ENCODE peak calls at places on chromosome 11, in four cellular contexts. H is psoas muscle, T is tibial nerve, N is uterus. P is an unnamed sample. For H3K36me3, the result is how much of the 10 kb centered on the place peaks cover.

GRCh38 chr11:72058416-72059034 is 21.8 kb downstream of the NUMA1 start:
- DNase-seq in H (peak), T (no peak), N (no peak), P (no peak)

GRCh38 chr11:94884322-94884721 is 89.0 kb downstream of the CWC15 start:
- DNase-seq in H (no peak), T (no peak), N (no peak), P (no peak)

GRCh38 chr11:73358071-73358470 is 18.1 kb upstream of the RELT start:
- DNase-seq in H (no peak), T (no peak), N (no peak), P (no peak)

GRCh38 chr11:71929491-71929890 is 645 bp downstream of the RNF121 start:
- DNase-seq in H (no peak), T (no peak), N (no peak), P (no peak)

GRCh38 chr11:67301951-67302516 is 1.3 kb upstream of the SSH3 start:
- DNase-seq in H (peak), T (no peak), N (peak), P (peak)

GRCh38 chr11:44944181-44944852 is 6.4 kb downstream of the TP53I11 start:
- DNase-seq in H (peak), T (no peak), N (no peak), P (no peak)

GRCh38 chr11:63903884-63904283 is 13.1 kb downstream of the RCOR2 start:
- DNase-seq in H (no peak), T (no peak), N (no peak), P (no peak)

GRCh38 chr11:59097113-59097708 is 9.8 kb upstream of the FAM111B start:
- DNase-seq in H (peak), T (peak), N (peak), P (peak)

GRCh38 chr11:34267440-34267839 is 90.4 kb downstream of the ABTB2 start:
- DNase-seq in H (no peak), T (no peak), N (no peak), P (no peak)

GRCh38 chr11:30826911-30827310 is 240.8 kb upstream of the MPPED2 start:
- DNase-seq in H (no peak), T (no peak), N (no peak), P (no peak)

GRCh38 chr11:76891285-76891684 is 30.6 kb downstream of the ACER3 start:
- DNase-seq in H (no peak), T (no peak), N (no peak), P (no peak)

GRCh38 chr11:96102664-96103068 is 178.8 kb upstream of the MTMR2 start:
- DNase-seq in H (no peak), T (no peak), N (no peak), P (no peak)

GRCh38 chr11:74948546-74948897 is 369 bp downstream of the XRRA1 start:
- DNase-seq in H (no peak), T (no peak), N (no peak), P (no peak)

GRCh38 chr11:112588252-112588668 is 327.6 kb upstream of the PLET1 start:
- DNase-seq in H (peak), T (peak), N (peak), P (peak)

GRCh38 chr11:74024630-74025029 is 15.7 kb upstream of the UCP3 start:
- DNase-seq in H (peak), T (peak), N (peak), P (peak)

GRCh38 chr11:130858215-130858614 is 58.1 kb downstream of the SNX19 start:
- DNase-seq in H (no peak), T (no peak), N (no peak), P (no peak)

GRCh38 chr11:35166369-35167360 is 27.7 kb downstream of the CD44 start:
- DNase-seq in H (no peak), T (no peak), N (no peak), P (no peak)

GRCh38 chr11:57543601-57544000 is 6.2 kb downstream of the SMTNL1 start:
- DNase-seq in H (no peak), T (no peak), N (no peak), P (no peak)

GRCh38 chr11:129144256-129144655 is 47.9 kb downstream of the ARHGAP32 start:
- DNase-seq in H (no peak), T (no peak), N (no peak), P (no peak)

GRCh38 chr11:133228406-133229330 is 303.6 kb downstream of the OPCML start:
- DNase-seq in H (no peak), T (no peak), N (no peak), P (no peak)

GRCh38 chr11:74009675-74010305 is 905 bp upstream of the UCP3 start:
- DNase-seq in H (no peak), T (no peak), N (no peak), P (no peak)

GRCh38 chr11:68397256-68397655 is 63.3 kb upstream of the PPP6R3 start:
- DNase-seq in H (no peak), T (no peak), N (no peak), P (no peak)

GRCh38 chr11:115324569-115325432 is 179.4 kb downstream of the CADM1 start:
- DNase-seq in H (no peak), T (peak), N (peak), P (no peak)

GRCh38 chr11:75334976-75335375 is 16.5 kb downstream of the ARRB1 start:
- DNase-seq in H (no peak), T (no peak), N (no peak), P (no peak)

GRCh38 chr11:66371627-66372415 is at the start of gene SLC29A2:
- DNase-seq in H (peak), T (no peak), N (no peak), P (peak)

GRCh38 chr11:94948070-94948617 is 25.2 kb downstream of the CWC15 start:
- DNase-seq in H (no peak), T (no peak), N (no peak), P (no peak)

GRCh38 chr11:56819916-56820315 is 71.4 kb upstream of the OR9G4 start:
- DNase-seq in H (no peak), T (no peak), N (no peak), P (no peak)

GRCh38 chr11:1653541-1654387 is 24.2 kb downstream of the KRTAP5-5 start:
- DNase-seq in H (no peak), T (no peak), N (no peak), P (no peak)

GRCh38 chr11:84722583-84723108 is 904.5 kb downstream of the DLG2 start:
- DNase-seq in H (no peak), T (no peak), N (no peak), P (no peak)

GRCh38 chr11:70456921-70457532 is 58.7 kb downstream of the CTTN start:
- DNase-seq in H (no peak), T (no peak), N (no peak), P (no peak)

GRCh38 chr11:116793476-116794096 is 1.9 kb upstream of the APOA5 start:
- DNase-seq in H (no peak), T (no peak), N (no peak), P (no peak)

GRCh38 chr11:115161876-115162275 is 342.3 kb downstream of the CADM1 start:
- DNase-seq in H (no peak), T (no peak), N (no peak), P (no peak)

GRCh38 chr11:19676508-19677379 is 35.9 kb upstream of the NAV2 start:
- DNase-seq in H (no peak), T (no peak), N (peak), P (no peak)

GRCh38 chr11:10329356-10329755 is 24.5 kb downstream of the ADM start:
- DNase-seq in H (no peak), T (no peak), N (no peak), P (no peak)

GRCh38 chr11:85869776-85870175 is 14.6 kb downstream of the CCDC83 start:
- DNase-seq in H (no peak), T (no peak), N (no peak), P (no peak)

GRCh38 chr11:60747359-60747873 is 9.3 kb upstream of the MS4A15 start:
- DNase-seq in H (no peak), T (no peak), N (no peak), P (no peak)
- H3K36me3 ChIP-seq in H (under half), T (under half), N (under half), P (under half)

DNA sequence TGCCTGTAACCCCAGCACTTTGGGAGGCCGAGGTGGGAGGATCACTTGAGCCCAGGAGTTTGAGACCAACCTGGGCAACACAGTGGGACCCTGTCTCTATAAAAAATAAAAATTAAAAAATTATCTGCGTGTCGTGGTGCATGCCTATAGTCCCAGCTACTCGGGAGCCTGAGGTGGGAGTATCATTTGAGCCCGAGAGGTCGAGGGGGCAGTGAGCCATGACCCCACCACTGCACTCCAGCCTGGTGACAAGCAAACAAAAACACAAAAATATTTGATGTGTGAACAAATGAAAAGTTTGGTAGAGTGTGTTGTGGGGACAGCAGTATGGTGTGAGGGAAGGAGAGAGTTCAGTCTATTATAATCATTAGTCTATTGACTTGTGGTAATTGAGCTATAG is 90.8 kb upstream of the PARVA start:
- DNase-seq in H (no peak), T (peak), N (no peak), P (no peak)
- H3K27ac ChIP-seq in H (peak), T (peak), N (peak), P (peak)

GRCh38 chr11:65340226-65340625 is 6.6 kb downstream of the DPF2 start:
- DNase-seq in H (no peak), T (no peak), N (no peak), P (no peak)
- H3K36me3 ChIP-seq in H (under half), T (half or more), N (under half), P (half or more)

GRCh38 chr11:43923327-43924111 is 18.9 kb upstream of the C11orf96 start:
- DNase-seq in H (peak), T (peak), N (peak), P (peak)

GRCh38 chr11:43925063-43925931 is 17.1 kb upstream of the C11orf96 start:
- DNase-seq in H (no peak), T (no peak), N (no peak), P (no peak)

GRCh38 chr11:43922974-43923326 is 19.5 kb upstream of the C11orf96 start:
- DNase-seq in H (no peak), T (no peak), N (peak), P (no peak)

GRCh38 chr11:43925932-43926505 is 16.4 kb upstream of the C11orf96 start:
- DNase-seq in H (peak), T (no peak), N (no peak), P (no peak)

DNA sequence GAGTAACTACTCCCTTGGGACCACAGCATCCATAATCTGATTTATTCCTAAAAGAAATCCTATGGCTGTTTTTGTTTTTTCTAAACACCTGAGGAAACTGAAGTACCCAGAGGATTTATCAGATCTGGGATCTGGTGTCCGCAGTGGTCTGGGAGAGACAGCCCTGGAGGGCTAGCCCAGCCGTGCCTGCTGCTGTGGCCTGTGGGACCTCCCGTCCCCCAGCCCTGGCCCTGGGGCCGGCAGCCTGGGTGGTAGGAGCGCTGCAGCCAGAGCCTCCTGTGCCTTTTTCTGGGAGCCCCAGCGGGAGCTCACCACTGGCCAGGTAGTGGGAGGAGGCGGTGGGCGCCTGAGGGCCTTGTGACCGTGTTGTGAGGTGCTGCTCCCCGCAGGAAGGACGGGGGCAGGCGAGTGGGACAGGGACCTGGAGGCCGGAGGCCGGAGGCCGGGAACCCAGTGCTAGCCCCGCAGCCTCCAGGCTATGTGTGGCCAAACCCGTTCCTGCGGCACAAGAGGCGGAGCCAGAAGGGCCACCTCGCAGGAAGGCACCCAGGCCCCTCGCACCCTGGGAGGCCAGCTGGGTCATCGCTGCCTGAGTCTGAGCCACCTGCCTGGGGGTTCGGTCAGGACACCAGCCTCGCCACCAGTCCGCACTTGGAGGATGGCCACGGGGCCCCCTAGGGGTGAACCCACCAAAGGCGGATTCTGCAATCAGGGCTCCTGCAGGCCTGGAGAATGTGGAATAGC is 18.2 kb upstream of the C11orf96 start:
- DNase-seq in H (peak), T (no peak), N (peak), P (no peak)
- H3K27ac ChIP-seq in H (peak), T (peak), N (peak), P (peak)

GRCh38 chr11:13717331-13717730 is 48.9 kb downstream of the FAR1 start:
- DNase-seq in H (no peak), T (no peak), N (no peak), P (no peak)
- H3K36me3 ChIP-seq in H (under half), T (half or more), N (under half), P (half or more)

DNA sequence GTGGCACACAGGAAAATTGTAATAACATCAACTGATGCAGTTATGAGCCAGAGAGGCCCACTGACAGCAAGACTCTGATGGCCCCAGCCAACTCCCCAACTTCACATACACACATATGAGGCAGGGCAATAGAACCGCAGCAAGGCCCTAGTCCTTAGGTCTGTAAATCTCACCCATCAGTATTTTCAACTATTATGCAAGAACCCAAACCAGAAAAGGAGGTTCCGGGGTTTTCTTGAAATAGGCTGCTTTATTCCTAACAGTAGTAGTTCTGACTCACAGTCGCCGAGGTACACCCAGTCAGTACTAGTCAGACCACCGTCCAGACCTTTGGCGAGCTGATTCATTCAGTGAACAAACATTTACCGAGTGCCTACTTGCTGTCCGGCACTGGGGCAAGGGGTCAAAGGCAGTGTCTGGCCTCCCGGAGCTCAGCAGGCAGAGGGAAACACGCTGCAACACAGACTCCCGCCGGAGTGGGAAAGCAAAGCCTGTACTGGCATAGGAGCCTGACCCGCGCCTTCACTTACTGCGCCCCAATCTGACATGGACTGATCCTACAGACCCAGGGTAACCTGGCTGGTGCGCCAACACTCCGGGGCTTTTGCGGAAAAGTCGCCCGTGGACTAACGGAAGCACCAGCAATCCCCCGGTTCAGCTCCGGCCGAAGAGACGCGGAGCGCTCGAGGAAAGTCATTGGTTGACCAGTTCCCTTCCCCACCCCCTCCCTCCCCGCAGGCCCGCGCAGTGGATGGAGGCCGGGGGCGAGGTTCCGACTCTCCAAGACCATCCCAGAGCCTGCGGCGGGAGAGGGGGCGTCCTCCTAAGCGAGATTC is 1.3 kb downstream of the PLEKHA7 start:
- DNase-seq in H (peak), T (peak), N (peak), P (peak)
- H3K27ac ChIP-seq in H (no peak), T (peak), N (peak), P (peak)

DNA sequence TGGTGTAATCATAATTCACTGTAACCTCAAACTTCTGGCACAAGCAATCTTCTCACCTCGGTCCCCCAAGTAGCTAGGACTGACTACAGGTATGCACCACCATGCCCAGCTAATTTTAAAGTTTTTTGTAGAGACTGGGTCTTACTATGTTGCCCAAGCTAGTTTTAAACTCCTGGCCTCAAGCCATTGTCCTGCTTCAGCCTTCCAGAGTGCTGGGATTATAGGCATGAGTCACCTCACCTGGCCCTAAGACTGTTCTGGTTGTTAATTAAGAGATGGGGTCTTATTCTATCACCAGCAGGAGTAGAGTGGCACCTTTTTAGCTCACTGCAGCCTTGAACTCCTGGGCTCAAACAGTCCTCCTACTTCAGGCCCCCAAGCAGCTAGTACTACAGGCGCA is 52.0 kb upstream of the DEPDC7 start:
- DNase-seq in H (no peak), T (no peak), N (no peak), P (no peak)
- H3K36me3 ChIP-seq in H (under half), T (half or more), N (under half), P (under half)

DNA sequence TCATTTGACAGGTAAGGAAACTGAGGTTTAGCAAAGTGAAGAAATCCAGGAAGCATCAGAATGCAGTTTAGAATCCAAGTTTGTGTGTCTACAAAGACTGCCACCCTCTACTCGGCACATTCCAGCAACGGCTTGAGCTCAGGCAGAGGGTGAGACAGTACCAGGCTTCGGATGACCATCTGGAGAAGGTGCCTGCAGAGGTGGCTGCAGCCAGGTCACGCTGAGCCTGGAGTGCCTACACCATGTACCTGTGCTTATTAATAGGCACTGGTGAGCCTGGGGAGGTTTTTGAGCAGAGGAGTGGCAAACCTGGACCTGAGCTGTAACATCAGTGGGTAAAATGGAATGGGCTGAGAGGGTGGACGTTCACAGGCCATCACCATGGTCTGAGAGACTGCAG is 4.7 kb downstream of the FXYD6 start:
- DNase-seq in H (no peak), T (no peak), N (no peak), P (no peak)
- H3K27ac ChIP-seq in H (no peak), T (peak), N (peak), P (peak)

GRCh38 chr11:16632295-16633200 is 105.9 kb upstream of the C11orf58 start:
- DNase-seq in H (no peak), T (no peak), N (no peak), P (no peak)

GRCh38 chr11:16630651-16631050 is 107.8 kb upstream of the C11orf58 start:
- DNase-seq in H (no peak), T (no peak), N (no peak), P (no peak)
- H3K36me3 ChIP-seq in H (under half), T (under half), N (under half), P (under half)

DNA sequence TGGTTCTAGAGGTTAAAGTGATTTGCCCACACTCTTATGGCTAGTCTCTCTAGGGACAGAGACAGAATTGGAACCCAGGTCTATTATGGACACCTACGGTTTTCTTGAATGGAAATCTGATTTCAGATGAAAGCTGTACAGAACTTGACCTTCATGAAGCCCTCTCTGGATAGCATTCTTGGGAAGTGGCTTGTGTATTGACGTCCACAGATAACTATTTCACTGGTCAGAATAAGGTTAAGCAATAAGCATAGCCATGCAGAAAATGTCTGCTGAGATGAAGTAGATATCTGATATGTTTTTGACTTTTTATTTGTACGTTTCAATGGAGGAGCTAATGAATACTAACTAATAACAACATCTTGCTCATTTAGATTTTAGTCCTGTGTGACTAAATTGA is 1.1 kb downstream of the TLCD5 start:
- DNase-seq in H (no peak), T (no peak), N (no peak), P (no peak)
- H3K27ac ChIP-seq in H (peak), T (peak), N (peak), P (peak)

P was measured in left ventricle myocardium inferior.